ENCODE peak calls at places on chromosomes 6 and 20, in nine cellular contexts. R is cardiac muscle cell, H is heart right ventricle, D is MM.1S, I is left ventricle myocardium inferior, A is fibroblast of lung, T is colonic mucosa, O is hepatocyte, S is HL-60. V is an unnamed sample. For H3K27me3, the result is how much of the 10 kb centered on the place peaks cover.

GRCh38 chr6:160300076-160300695 is 41.6 kb upstream of the SLC22A2 start:
- DNase-seq in S (no peak), H (no peak), T (peak), D (no peak), A (no peak), O (peak), R (no peak), I (no peak), V (no peak)

GRCh38 chr20:36154696-36155628 is at the start of gene EPB41L1:
- DNase-seq in H (peak), I (no peak), R (peak), D (no peak), T (no peak), A (no peak), S (no peak), O (peak), V (no peak)

GRCh38 chr20:33531047-33531877 is 41.4 kb downstream of the CBFA2T2 start:
- DNase-seq in D (peak), O (peak), A (peak), R (peak), S (no peak), I (no peak), T (no peak), H (no peak), V (no peak)

GRCh38 chr20:9989066-9989724 is 45.6 kb upstream of the ANKEF1 start:
- DNase-seq in D (no peak), H (no peak), R (peak), A (peak), O (no peak), S (peak), I (no peak), T (no peak), V (no peak)

GRCh38 chr6:134532694-134533624 is 215.0 kb upstream of the SGK1 start:
- DNase-seq in S (no peak), A (no peak), O (no peak), H (no peak), R (no peak), D (no peak), I (no peak), T (no peak), V (peak)

GRCh38 chr20:57811373-57812020 is 101.7 kb upstream of the PMEPA1 start:
- DNase-seq in H (no peak), S (no peak), I (no peak), A (no peak), O (peak), R (no peak), D (no peak), T (no peak), V (peak)

GRCh38 chr6:34852406-34853085 is 35.3 kb downstream of the TAF11 start:
- DNase-seq in T (no peak), I (no peak), O (no peak), R (no peak), D (no peak), S (no peak), A (no peak), H (no peak), V (no peak)

GRCh38 chr20:14336667-14337066 is 745 bp downstream of the FLRT3 start:
- DNase-seq in T (no peak), S (no peak), I (no peak), H (no peak), O (peak), A (peak), D (peak), R (peak), V (peak)

GRCh38 chr6:158207452-158207788 is 39.3 kb downstream of the GTF2H5 start:
- DNase-seq in T (no peak), A (no peak), R (peak), O (peak), D (no peak), S (no peak), H (no peak), I (no peak), V (no peak)

GRCh38 chr20:51438136-51438535 is 104.4 kb downstream of the NFATC2 start:
- DNase-seq in I (no peak), T (no peak), S (no peak), R (no peak), D (no peak), O (no peak), A (no peak), H (no peak), V (no peak)

GRCh38 chr20:19137641-19138040 is 74.8 kb upstream of the SLC24A3 start:
- DNase-seq in R (no peak), O (no peak), T (no peak), H (no peak), S (no peak), I (no peak), D (no peak), A (no peak), V (no peak)

GRCh38 chr6:169998457-169998856 is 247.0 kb downstream of the ERMARD start:
- DNase-seq in O (no peak), S (no peak), A (no peak), I (no peak), D (no peak), H (no peak), R (no peak), T (no peak), V (no peak)

GRCh38 chr6:114648847-114649246 is 306.0 kb upstream of the HS3ST5 start:
- DNase-seq in T (no peak), S (no peak), H (no peak), I (no peak), R (no peak), D (no peak), O (no peak), A (no peak), V (no peak)

GRCh38 chr6:83514877-83515466 is 2.6 kb downstream of the PRSS35 start:
- DNase-seq in D (peak), H (no peak), I (no peak), T (peak), O (peak), A (peak), R (peak), S (no peak), V (peak)

GRCh38 chr6:84172574-84172973 is 54.9 kb downstream of the CEP162 start:
- DNase-seq in H (no peak), S (no peak), A (no peak), T (no peak), D (no peak), I (no peak), R (no peak), O (peak), V (no peak)

GRCh38 chr6:79469381-79470246 is 67.6 kb downstream of the LCA5 start:
- DNase-seq in O (no peak), H (no peak), T (no peak), I (no peak), D (no peak), S (no peak), A (no peak), R (peak), V (no peak)

GRCh38 chr6:593139-593906 is 63.6 kb downstream of the HUS1B start:
- DNase-seq in S (peak), I (no peak), A (peak), O (peak), H (no peak), R (peak), D (peak), T (peak), V (peak)

GRCh38 chr20:32446301-32447100 is 88.4 kb downstream of the ASXL1 start:
- DNase-seq in T (no peak), D (no peak), S (no peak), I (no peak), R (no peak), A (no peak), H (no peak), O (no peak), V (no peak)

GRCh38 chr20:10466325-10466724 is 31.2 kb downstream of the SLX4IP start:
- DNase-seq in D (no peak), S (no peak), T (no peak), A (peak), H (no peak), I (no peak), R (peak), O (no peak), V (no peak)

DNA sequence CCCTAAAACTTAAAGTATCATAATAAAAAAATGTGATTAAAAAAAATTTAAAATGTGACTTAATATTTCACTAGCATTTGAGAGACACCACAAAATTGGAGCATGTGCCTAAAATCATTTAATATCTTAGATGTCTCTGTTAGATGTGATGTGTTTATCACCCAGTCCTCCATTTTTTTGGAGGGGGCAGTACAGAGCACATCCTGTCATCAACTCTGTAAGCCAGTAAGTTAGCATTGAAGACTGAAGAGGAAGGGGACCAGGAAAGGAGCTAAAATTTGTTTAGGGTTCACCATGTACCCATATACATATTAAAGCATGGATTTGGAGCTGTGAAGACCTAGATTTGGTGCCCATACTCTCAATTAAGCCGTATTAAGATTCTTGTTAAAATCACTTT is 30.7 kb upstream of the ADIG start:
- DNase-seq in R (no peak), A (no peak), I (no peak), S (no peak), D (peak), H (no peak), O (no peak), T (no peak), V (no peak)
- TF ChIP-seq CTCF in R (no peak), A (peak), I (no peak), S (no peak), D (peak), H (no peak), O (no peak), T (no peak), V (no peak)

GRCh38 chr6:166241974-166242373 is 66.2 kb downstream of the PRR18 start:
- DNase-seq in R (no peak), H (no peak), I (no peak), D (no peak), T (no peak), S (no peak), O (no peak), A (no peak), V (no peak)

GRCh38 chr6:166244353-166245045 is 63.7 kb downstream of the PRR18 start:
- DNase-seq in S (no peak), H (no peak), O (no peak), R (no peak), D (no peak), I (no peak), A (no peak), T (no peak), V (no peak)

GRCh38 chr6:166240889-166241288 is 67.3 kb downstream of the PRR18 start:
- DNase-seq in A (no peak), T (no peak), R (no peak), O (no peak), S (no peak), H (no peak), I (no peak), D (no peak), V (no peak)

GRCh38 chr6:166245148-166245547 is 63.0 kb downstream of the PRR18 start:
- DNase-seq in S (no peak), I (no peak), H (no peak), R (no peak), O (no peak), T (no peak), A (no peak), D (no peak), V (no peak)

DNA sequence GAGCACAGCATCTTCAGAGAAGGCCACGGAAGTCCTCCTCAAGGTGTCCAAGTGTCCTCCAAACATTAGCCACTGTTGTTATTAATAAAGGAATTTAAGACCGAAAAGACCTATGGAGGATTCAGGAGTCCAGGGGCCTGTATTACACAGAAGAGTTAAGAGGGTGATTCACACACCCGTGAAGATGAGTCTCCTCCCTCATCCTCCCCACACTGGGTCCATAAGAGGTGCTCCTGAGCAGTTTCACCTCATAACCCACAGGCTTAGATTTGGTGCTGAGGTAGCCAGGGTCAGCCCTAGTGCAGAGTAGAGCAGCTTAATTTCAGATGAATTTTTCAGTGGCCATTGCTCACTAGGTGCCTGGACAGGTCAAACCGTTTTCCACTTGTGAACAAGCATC is 65.3 kb downstream of the PRR18 start:
- DNase-seq in H (no peak), T (no peak), A (no peak), D (no peak), O (no peak), S (no peak), R (no peak), I (no peak), V (no peak)
- H3K27me3 ChIP-seq in H (half or more), T (under half), A (under half), D (under half), O (under half), S (under half), R (under half), I (half or more), V (under half)

DNA sequence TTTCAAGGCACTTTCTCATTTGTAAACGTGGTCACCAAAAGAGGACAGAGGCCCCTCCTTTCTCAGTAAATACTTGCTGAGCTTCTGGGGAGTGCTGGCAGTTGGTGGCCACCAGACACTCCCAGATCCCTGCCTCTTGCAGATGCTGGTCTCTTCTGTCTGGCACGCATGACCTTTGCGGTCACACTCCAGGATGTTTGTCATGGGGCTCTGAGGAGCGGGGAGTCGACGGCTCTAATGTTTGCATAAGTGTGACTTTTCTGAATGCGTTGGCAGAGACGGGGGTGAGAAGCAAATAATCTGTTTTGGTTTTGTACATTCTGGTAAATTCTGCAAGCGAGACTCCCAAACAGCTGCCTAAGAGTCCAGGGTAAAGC is 101.2 kb downstream of the YTHDF1 start:
- DNase-seq in A (no peak), O (no peak), S (no peak), I (no peak), H (peak), D (no peak), R (no peak), T (no peak), V (no peak)
- H3K27ac ChIP-seq in A (no peak), O (no peak), S (no peak), I (no peak), H (no peak), D (no peak), R (no peak), T (no peak), V (no peak)

DNA sequence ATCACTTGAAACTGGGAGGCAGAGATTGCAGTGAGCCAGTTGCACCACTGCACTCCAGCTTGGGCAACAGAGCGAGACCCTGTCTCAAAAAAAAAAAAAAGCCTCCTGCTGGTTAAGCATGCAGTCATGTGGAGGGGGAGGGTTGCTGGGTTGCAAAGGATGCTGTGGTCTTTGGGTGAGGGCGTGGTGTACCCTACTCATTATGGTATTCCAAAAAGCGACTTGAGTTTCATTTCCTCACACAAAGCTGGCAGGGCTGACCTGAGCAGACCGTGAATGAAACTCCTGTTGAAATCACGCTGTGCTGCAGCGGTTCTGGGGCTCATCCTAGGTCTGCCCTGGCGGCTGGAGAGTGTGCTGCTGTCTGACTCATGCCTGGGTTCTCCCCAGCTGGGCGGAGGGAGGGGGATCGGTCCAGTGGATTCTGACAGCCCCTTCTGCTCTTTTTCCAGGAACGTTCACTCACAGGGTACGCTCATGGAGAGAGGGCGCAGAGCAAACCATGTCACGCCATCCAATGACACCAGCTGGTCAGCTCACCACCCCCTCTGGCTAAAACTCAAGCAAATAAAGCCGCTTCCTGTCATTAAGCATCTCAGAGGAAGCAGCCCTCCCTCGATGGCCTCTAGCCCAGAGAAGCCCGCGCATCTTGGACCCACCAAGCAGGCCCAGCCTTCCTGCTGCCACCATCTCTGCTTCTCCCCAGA is 166.2 kb downstream of the SCML4 start:
- DNase-seq in D (peak), T (peak), S (peak), O (peak), H (peak), R (peak), I (peak), A (peak), V (peak)
- TF ChIP-seq CTCF in D (peak), T (no peak), S (peak), O (peak), H (no peak), R (peak), I (peak), A (peak), V (no peak)

GRCh38 chr20:61257596-61257995 is 5.5 kb downstream of the CDH4 start:
- DNase-seq in A (no peak), H (no peak), T (no peak), I (no peak), S (no peak), D (no peak), R (no peak), O (peak), V (no peak)
- H3K27me3 ChIP-seq in A (under half), H (half or more), T (under half), I (half or more), S (under half), D (half or more), R (under half), O (half or more), V (under half)

GRCh38 chr6:127277878-127278843 is 11.5 kb downstream of the RNF146 start:
- DNase-seq in H (no peak), S (no peak), A (no peak), D (no peak), R (no peak), O (no peak), T (no peak), I (no peak), V (no peak)

GRCh38 chr6:127267742-127268588 is 1.3 kb downstream of the RNF146 start:
- DNase-seq in T (no peak), S (no peak), A (no peak), H (no peak), I (no peak), D (peak), O (no peak), R (no peak), V (no peak)

GRCh38 chr6:127276336-127276735 is 9.7 kb downstream of the RNF146 start:
- DNase-seq in T (no peak), S (no peak), A (no peak), I (no peak), H (no peak), O (no peak), D (no peak), R (no peak), V (no peak)

DNA sequence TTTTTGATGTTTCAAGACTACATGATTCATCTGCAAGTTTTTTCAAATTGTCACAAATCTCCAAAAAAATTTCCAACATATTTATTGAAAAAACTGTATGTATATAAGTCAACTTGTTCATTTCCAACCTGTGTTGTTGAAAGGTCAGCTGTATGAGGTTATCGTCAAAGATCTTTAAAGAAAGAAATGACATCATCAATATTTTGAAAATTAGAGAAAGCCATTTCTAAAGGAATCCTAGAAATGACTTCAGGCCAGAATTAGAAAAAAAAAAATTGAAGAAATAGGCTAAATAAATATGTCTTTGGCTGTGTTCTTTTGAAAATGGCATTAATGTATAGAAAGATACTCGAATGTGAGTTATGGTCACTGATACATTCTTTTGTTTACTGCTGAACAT is 6.8 kb downstream of the RNF146 start:
- DNase-seq in R (no peak), S (no peak), I (no peak), A (no peak), D (no peak), O (no peak), T (no peak), H (no peak), V (no peak)
- H3K27ac ChIP-seq in R (no peak), S (no peak), I (no peak), A (no peak), D (no peak), O (no peak), T (no peak), H (no peak), V (no peak)

DNA sequence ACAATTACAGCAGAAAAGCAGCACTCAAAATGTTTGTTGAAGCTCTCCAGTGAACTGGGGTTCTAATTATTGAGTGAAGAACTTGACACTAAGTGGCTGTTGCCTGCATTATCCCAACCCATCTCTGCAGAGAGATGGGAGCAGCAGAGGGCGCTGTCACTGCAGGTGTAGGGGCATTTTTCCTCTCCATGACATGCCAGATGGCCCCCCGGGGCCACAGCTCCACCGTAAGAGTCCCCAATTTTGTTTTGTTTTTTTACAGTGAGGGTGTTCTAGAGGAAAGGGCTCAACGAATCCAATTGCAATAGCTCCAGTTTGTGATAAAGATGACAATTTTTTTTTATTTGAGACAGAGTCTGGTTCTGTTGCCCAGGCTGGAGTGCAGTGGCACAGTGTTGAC is 1.9 kb upstream of the FUCA2 start:
- DNase-seq in S (no peak), H (peak), T (peak), D (no peak), R (no peak), O (peak), A (no peak), I (peak), V (no peak)
- TF ChIP-seq CTCF in S (peak), H (peak), T (peak), D (peak), R (peak), O (peak), A (peak), I (peak), V (peak)

GRCh38 chr6:165877192-165877591 is 214.2 kb upstream of the PDE10A start:
- DNase-seq in R (no peak), I (no peak), D (no peak), A (no peak), S (no peak), T (no peak), O (no peak), H (no peak), V (no peak)

GRCh38 chr6:165875946-165876345 is 212.9 kb upstream of the PDE10A start:
- DNase-seq in I (no peak), R (no peak), T (no peak), D (no peak), O (no peak), H (no peak), A (no peak), S (no peak), V (no peak)

GRCh38 chr6:165872811-165873210 is 209.8 kb upstream of the PDE10A start:
- DNase-seq in A (no peak), S (no peak), H (no peak), I (no peak), O (no peak), R (no peak), T (no peak), D (no peak), V (no peak)

GRCh38 chr6:165877773-165878172 is 214.7 kb upstream of the PDE10A start:
- DNase-seq in R (no peak), I (no peak), T (no peak), S (no peak), O (no peak), A (no peak), D (no peak), H (no peak), V (no peak)

GRCh38 chr6:165876568-165876967 is 213.5 kb upstream of the PDE10A start:
- DNase-seq in R (peak), S (no peak), O (no peak), D (no peak), A (peak), T (no peak), H (peak), I (peak), V (peak)
- H3K27me3 ChIP-seq in R (under half), S (under half), O (under half), D (under half), A (under half), T (under half), H (under half), I (under half), V (under half)

V was measured in body of pancreas.